ENCODE peak calls at places on chromosomes 5 and 9, in seven cellular contexts. C is heart right ventricle, R is dorsolateral prefrontal cortex, N is tibial artery, U is ovary, I is cardiac muscle cell, P is heart left ventricle. X is an unnamed sample.

GRCh38 chr9:107249665-107250285 is 33.3 kb upstream of the RAD23B start:
- DNase-seq in U (no peak), C (no peak), P (no peak), N (no peak), I (no peak), R (no peak), X (no peak)

GRCh38 chr9:133677126-133678010 is 41.2 kb downstream of the DBH start:
- DNase-seq in U (no peak), P (no peak), N (no peak), R (no peak), C (no peak), I (no peak), X (no peak)

GRCh38 chr9:665296-665695 is 176.2 kb upstream of the DMRT1 start:
- DNase-seq in P (no peak), U (no peak), I (no peak), N (no peak), R (no peak), C (no peak), X (no peak)

GRCh38 chr5:116419258-116419657 is 155.4 kb downstream of the SEMA6A start:
- DNase-seq in P (no peak), U (no peak), C (no peak), I (no peak), R (peak), N (no peak), X (no peak)

GRCh38 chr9:73081979-73082657 is 69.5 kb upstream of the ANXA1 start:
- DNase-seq in C (no peak), I (peak), U (no peak), R (no peak), P (no peak), N (no peak), X (no peak)

GRCh38 chr5:30764704-30765103 is 428.8 kb upstream of the CDH6 start:
- DNase-seq in I (no peak), C (no peak), R (no peak), P (no peak), U (no peak), N (no peak), X (no peak)

GRCh38 chr9:121692606-121693505 is 41.4 kb downstream of the DAB2IP start:
- DNase-seq in R (no peak), C (no peak), N (no peak), P (peak), I (no peak), U (no peak), X (no peak)

GRCh38 chr9:4857163-4857562 is 64.4 kb downstream of the RCL1 start:
- DNase-seq in U (no peak), C (no peak), N (no peak), P (no peak), I (no peak), R (no peak), X (no peak)

GRCh38 chr5:55459572-55459971 is 75.2 kb downstream of the PLPP1 start:
- DNase-seq in C (no peak), P (no peak), R (no peak), N (no peak), I (no peak), U (no peak), X (no peak)

GRCh38 chr9:100099722-100100042 is 639 bp downstream of the INVS start:
- DNase-seq in U (peak), C (no peak), R (peak), I (no peak), P (peak), N (peak), X (peak)

GRCh38 chr9:30239875-30240274 is 2144.6 kb upstream of the ACO1 start:
- DNase-seq in C (no peak), N (no peak), R (no peak), U (no peak), I (no peak), P (no peak), X (no peak)

GRCh38 chr9:126919193-126919592 is 4.6 kb downstream of the RALGPS1 start:
- DNase-seq in U (no peak), P (no peak), C (no peak), R (no peak), N (no peak), I (no peak), X (no peak)

GRCh38 chr9:92658611-92659010 is 11.3 kb downstream of the IPPK start:
- DNase-seq in N (no peak), C (no peak), U (peak), P (no peak), R (no peak), I (no peak), X (no peak)

GRCh38 chr5:95460662-95461061 is 69.5 kb downstream of the FAM81B start:
- DNase-seq in P (no peak), U (no peak), N (no peak), R (no peak), C (no peak), I (no peak), X (no peak)

GRCh38 chr5:958701-959571 is 49.7 kb upstream of the NKD2 start:
- DNase-seq in N (no peak), C (no peak), I (peak), U (no peak), P (peak), R (peak), X (peak)

GRCh38 chr9:18238254-18238653 is 235.7 kb upstream of the ADAMTSL1 start:
- DNase-seq in P (no peak), N (no peak), R (no peak), C (no peak), I (peak), U (no peak), X (no peak)

GRCh38 chr5:150411245-150411979 is 1.3 kb downstream of the CD74 start:
- DNase-seq in N (peak), R (no peak), U (no peak), I (no peak), P (peak), C (no peak), X (no peak)

GRCh38 chr5:109863752-109864151 is 174.0 kb downstream of the MAN2A1 start:
- DNase-seq in N (no peak), U (no peak), C (no peak), I (peak), R (no peak), P (no peak), X (no peak)

GRCh38 chr9:127693697-127694096 is 13.1 kb upstream of the CFAP157 start:
- DNase-seq in U (no peak), I (no peak), C (no peak), R (no peak), N (no peak), P (no peak), X (no peak)

GRCh38 chr9:36029765-36030528 is 6.8 kb upstream of the RECK start:
- DNase-seq in P (no peak), R (no peak), I (peak), N (no peak), C (no peak), U (no peak), X (no peak)

DNA sequence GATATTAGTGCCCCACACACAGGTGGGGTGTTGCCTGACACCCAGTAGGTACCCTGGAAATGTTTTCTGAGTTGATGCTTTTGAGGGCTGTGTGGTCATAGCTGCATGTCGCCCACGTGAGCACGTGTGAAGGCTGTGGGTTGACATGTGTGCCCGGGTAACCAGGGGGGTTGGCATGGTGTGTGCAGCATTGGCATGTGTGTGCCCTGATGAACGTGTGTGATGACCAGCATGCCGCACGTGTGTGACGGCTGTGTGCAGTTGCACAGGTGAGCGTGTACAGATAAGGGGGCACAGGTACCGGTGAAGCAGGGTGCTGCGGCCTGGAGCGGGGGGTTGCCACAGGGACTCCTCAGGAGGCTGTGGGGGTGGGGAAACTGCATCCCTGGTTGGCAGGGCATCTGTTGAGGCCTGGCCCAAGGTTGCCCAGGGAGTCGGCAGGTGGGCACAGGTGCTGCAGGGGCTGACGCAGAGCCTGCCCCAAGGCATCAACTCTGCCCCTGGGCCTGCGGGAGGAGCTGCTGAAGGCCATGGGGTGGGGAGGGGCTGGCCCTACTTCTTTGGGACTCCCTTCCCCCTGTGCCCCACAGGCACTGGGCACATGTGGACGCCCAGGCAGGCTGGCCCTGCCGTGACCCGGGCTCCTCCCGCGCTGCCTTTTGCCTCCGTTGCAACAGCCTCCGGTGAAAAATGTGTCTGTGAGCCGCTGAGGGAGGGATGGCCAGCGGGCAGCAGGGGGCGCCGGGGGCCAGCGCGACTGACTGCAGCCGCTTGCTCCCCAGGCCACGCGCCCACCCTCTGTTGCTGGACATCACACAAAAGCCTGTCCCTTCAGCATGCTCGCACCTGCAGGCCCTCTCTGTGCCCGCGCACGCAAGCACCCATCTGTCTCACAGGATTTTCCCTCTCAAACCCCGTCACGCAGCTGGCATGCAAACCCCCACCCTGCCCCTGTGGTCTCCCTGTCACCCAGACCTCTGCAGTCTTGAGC is 2.2 kb downstream of the UNC5A start:
- DNase-seq in U (no peak), P (no peak), R (no peak), N (no peak), C (no peak), I (peak), X (no peak)
- TF ChIP-seq CTCF in U (no peak), P (no peak), R (peak), N (no peak), C (peak), I (peak), X (no peak)

GRCh38 chr5:149166591-149167100 is 25.4 kb downstream of the ABLIM3 start:
- DNase-seq in I (no peak), N (no peak), P (no peak), U (no peak), R (no peak), C (no peak), X (no peak)
- H3K27ac ChIP-seq in I (no peak), N (no peak), P (peak), U (no peak), R (no peak), C (no peak), X (no peak)

GRCh38 chr9:137590123-137590468 is 216 bp downstream of the ZMYND19 start:
- DNase-seq in N (no peak), C (no peak), U (no peak), P (no peak), R (no peak), I (no peak), X (no peak)
- H3K4me3 ChIP-seq in N (peak), C (peak), U (peak), P (peak), R (peak), I (peak), X (peak)

DNA sequence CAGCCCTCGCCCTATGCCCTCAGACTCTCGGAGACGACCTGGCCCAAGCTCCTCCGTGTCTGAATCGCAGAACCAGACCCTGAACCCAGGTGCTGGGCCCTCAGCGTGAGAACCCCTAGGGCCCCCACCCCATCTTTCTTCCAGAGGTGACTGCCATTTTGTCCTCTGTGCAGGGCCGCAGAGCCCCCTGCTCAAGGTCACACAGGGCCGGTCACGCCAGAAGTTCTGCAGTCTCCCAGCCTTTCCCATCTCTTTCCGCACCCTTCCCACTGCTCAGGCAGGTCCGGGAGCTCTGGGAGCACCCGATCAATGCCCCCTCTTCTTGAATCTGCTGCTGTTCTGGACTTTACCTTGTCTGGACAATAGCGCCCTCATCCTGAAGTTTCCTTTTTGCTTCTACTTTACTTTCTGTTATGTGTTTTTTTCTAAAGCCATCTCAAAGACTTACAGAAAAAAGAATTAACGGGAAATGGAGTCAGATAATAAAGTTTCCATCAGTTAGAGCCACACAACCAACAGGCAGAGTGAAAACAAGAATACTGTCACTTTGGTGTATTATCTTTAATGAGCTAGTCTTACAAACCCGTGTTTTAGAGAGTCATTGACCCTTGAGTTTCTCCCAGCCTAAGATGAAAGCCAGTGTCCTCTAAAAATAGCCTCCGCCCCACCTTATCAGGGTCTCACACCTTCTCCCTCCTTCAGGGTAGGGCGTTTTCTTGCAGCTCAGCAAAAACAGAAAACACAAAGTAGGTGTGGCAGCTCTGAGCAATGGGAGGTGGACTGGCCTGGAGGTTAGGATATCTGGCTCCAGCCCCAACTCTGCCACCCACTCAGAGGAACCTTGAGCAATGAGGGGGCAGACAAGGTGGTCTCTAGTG is 1.8 kb downstream of the TMOD1 start:
- DNase-seq in C (no peak), U (no peak), I (no peak), N (no peak), R (no peak), P (no peak), X (no peak)
- TF ChIP-seq CTCF in C (peak), U (no peak), I (no peak), N (no peak), R (no peak), P (no peak), X (no peak)

DNA sequence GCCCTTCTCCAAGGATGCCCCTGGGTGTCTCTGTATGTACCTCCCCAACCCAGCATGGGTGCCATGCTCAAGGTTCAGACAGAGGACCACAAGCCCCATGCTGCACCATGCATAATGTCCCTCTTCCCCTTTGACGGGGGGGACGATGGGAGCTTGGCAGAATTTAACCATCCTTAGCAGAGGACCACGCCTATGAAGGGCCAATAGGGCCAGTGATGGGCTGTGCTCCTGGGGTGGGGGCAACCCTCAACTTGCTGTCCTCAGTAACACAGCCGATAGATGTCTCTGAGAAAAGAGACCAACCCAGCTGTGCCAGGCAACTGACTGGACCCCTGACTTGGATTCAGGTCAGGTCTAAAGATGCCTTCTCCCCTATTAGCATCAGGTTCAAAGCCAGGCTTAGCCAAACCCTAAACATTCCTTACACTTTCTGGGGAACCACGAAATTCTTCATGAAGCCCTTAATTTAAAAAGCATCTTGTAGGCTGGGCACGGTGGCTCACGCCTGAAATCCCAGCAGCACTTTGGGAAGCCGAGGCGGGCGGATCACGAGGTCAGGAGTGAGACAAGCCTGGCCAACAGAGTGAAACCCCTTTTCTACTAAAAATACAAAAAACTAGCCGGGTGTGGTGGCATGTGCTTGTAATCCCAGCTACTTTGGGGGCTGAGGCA is 20.7 kb upstream of the JADE2 start:
- DNase-seq in R (no peak), C (no peak), P (no peak), I (no peak), U (no peak), N (no peak), X (peak)
- H3K27ac ChIP-seq in R (no peak), C (peak), P (peak), I (no peak), U (no peak), N (peak), X (peak)

DNA sequence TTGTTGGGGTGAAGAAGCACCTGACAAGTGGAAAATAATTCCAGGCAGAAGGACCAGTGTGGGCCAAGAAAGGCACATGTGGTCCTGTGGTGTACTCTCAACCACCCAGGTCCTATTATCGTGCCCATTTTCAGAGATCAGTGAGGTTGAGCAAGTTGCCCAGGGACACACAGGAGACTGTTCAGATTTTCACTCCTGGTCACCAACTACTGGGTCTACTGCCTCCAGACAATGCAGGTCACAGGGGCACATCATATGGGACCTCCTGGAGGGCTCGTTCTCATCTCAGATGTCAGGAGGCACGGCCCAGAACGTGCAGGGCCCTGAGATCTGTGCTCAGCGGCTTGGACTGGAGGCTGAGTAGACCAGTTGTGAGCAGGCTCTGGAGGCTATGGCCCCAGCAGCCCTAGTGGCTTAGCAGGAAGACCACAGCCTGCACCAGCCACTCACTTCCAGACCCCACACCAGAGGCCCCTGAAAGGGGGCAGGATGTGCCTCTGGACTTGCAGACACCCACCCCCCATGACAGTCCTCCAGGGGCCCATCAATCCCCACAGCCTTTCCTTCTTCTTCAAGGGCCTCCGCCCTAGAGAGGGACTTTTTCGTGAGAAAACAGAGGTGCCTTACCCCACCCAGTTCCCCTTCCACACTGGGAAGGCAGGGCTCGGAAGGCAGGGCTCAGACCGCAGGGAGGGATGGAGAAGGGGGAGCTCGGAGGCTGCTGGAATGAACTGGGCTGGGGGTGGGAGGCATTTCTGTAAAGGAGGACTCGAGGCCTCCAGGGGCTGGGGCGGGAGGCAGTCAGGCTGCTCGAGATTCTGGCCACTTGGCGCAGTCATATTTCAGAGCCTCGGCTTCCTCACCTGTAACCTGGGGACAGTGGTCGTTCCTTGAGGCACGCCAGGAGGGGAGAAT is 82.7 kb upstream of the NEURL1B start:
- DNase-seq in C (no peak), N (no peak), P (no peak), I (no peak), R (no peak), U (peak), X (no peak)
- H3K4me3 ChIP-seq in C (peak), N (peak), P (peak), I (no peak), R (no peak), U (peak), X (peak)

DNA sequence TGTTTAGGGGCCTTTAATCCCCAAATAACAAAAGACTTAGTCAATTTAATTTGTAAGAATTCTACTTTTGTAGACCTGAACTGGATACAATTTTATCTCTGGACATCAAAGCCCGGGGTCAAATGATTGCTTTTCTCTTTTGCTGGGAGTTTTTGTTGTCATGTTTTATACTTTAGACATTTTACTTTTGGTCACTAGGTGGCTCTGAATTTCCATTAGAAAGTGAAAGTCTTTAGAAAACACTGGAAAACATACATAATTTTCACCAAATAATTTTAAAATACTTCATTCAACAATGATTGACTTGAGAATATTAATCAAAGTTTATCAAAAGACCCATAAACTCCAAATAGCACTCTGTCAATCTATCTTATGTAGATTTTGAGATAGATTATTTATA is 2.8 kb upstream of the PCA3 start:
- DNase-seq in P (no peak), N (no peak), R (no peak), I (peak), C (no peak), U (no peak), X (no peak)
- TF ChIP-seq CTCF in P (no peak), N (peak), R (peak), I (peak), C (peak), U (no peak), X (no peak)

GRCh38 chr9:97633859-97634485 is 351 bp downstream of the NCBP1 start:
- DNase-seq in I (no peak), C (no peak), R (no peak), P (no peak), N (no peak), U (no peak), X (no peak)
- H3K27ac ChIP-seq in I (peak), C (peak), R (peak), P (peak), N (peak), U (peak), X (peak)

X was measured in coronary artery.